ENCODE peak calls at places on chromosome 18, in four cellular contexts. I is fibroblast of pulmonary artery, D is hepatocyte, T is progenitor cell of endocrine pancreas. V is an unnamed sample.
A peak's percentile ranks its signal among the peaks of the same experiment; 100 is the strongest.

GRCh38 chr18:36405611-36406010 is 108.1 kb downstream of the FHOD3 start:
- DNase-seq in T (no peak), D (no peak), I (no peak), V (no peak)

GRCh38 chr18:59061914-59062642 is 77.6 kb upstream of the SEC11C start:
- DNase-seq in D (no peak), I (no peak), T (no peak), V (no peak)

GRCh38 chr18:2932247-2933181 is 80.4 kb downstream of the LPIN2 start:
- DNase-seq in T (no peak), I (peak; percentile 83), D (peak; percentile 81), V (peak; percentile 55)

GRCh38 chr18:26556573-26556972 is 8.2 kb upstream of the KCTD1 start:
- DNase-seq in T (no peak), I (no peak), D (no peak), V (no peak)

GRCh38 chr18:78914586-78914935 is 65.1 kb upstream of the SALL3 start:
- DNase-seq in D (no peak), I (no peak), T (no peak), V (no peak)

GRCh38 chr18:39661856-39662366 is 2096.3 kb upstream of the CELF4 start:
- DNase-seq in T (no peak), I (no peak), D (no peak), V (no peak)

GRCh38 chr18:79503406-79503805 is 107.7 kb downstream of the NFATC1 start:
- DNase-seq in T (no peak), I (no peak), D (no peak), V (no peak)

GRCh38 chr18:23710068-23710527 is 20.8 kb downstream of the LAMA3 start:
- DNase-seq in T (no peak), D (peak; percentile 43), I (peak; percentile 90), V (peak; percentile 21)

GRCh38 chr18:48172226-48173006 is 236.8 kb downstream of the ZBTB7C start:
- DNase-seq in I (no peak), T (no peak), D (no peak), V (no peak)

GRCh38 chr18:44246001-44246400 is 434.7 kb upstream of the SETBP1 start:
- DNase-seq in T (no peak), D (peak; percentile 13), I (peak; percentile 11), V (no peak)

GRCh38 chr18:49444599-49444998 is 15.8 kb downstream of the DYM start:
- DNase-seq in I (no peak), D (no peak), T (no peak), V (no peak)

GRCh38 chr18:37270046-37270665 is 295.4 kb downstream of the CELF4 start:
- DNase-seq in I (peak; percentile 69), T (peak; percentile 60), D (peak; percentile 84), V (peak; percentile 59)

GRCh38 chr18:34809697-34810096 is 99.6 kb downstream of the DTNA start:
- DNase-seq in T (no peak), I (peak; percentile 53), D (peak; percentile 30), V (peak; percentile 42)
- TF ChIP-seq CTCF in T (peak; percentile 35), I (peak; percentile 58), D (peak; percentile 30), V (peak; percentile 35)

GRCh38 chr18:10015941-10016819 is 102.4 kb downstream of the VAPA start:
- DNase-seq in D (peak; percentile 63), I (peak; percentile 94), T (no peak), V (peak; percentile 27)
- TF ChIP-seq CTCF in D (peak; percentile 55), I (peak; percentile 66), T (no peak), V (no peak)

DNA sequence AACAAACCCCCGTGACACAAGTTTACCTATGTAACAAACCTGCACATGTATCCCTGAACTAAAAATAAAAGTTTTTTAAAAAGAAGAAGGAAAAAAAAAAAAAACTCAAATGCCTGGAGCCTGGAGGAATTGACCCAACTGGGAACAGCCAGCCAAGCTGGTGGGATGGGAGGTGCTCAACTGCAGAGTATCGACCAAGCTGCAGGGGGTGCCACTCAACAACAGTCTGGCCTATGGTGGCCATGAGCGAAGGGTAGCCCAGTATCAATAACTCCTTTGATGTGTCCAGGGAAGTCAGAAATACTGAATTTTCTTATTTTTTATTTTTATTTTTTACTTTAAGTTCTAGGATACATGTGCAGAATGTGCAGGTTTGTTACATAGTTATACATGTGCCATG is 310.3 kb upstream of the DLGAP1 start:
- DNase-seq in I (no peak), T (no peak), D (no peak), V (no peak)
- TF ChIP-seq CTCF in I (no peak), T (no peak), D (no peak), V (no peak)

GRCh38 chr18:70453058-70453775 is 164.4 kb downstream of the SOCS6 start:
- DNase-seq in T (no peak), I (peak; percentile 69), D (no peak), V (no peak)

GRCh38 chr18:70448588-70448987 is 159.7 kb downstream of the SOCS6 start:
- DNase-seq in I (no peak), T (no peak), D (no peak), V (no peak)

GRCh38 chr18:70454705-70455322 is 166.0 kb downstream of the SOCS6 start:
- DNase-seq in T (peak; percentile 32), I (peak; percentile 82), D (peak; percentile 82), V (peak; percentile 62)

GRCh38 chr18:70452501-70452900 is 163.7 kb downstream of the SOCS6 start:
- DNase-seq in D (no peak), I (no peak), T (no peak), V (no peak)

GRCh38 chr18:70450658-70451253 is 161.9 kb downstream of the SOCS6 start:
- DNase-seq in T (no peak), D (no peak), I (peak; percentile 45), V (no peak)
- TF ChIP-seq CTCF in T (peak; percentile 66), D (peak; percentile 60), I (peak; percentile 58), V (peak; percentile 46)

GRCh38 chr18:11150271-11150615 is 874 bp upstream of the PIEZO2 start:
- DNase-seq in I (no peak), D (no peak), T (no peak), V (no peak)

GRCh38 chr18:11156977-11157376 is 7.6 kb upstream of the PIEZO2 start:
- DNase-seq in I (no peak), D (no peak), T (no peak), V (no peak)

GRCh38 chr18:11154983-11155759 is 5.8 kb upstream of the PIEZO2 start:
- DNase-seq in D (no peak), I (no peak), T (no peak), V (no peak)

GRCh38 chr18:11153096-11153495 is 3.7 kb upstream of the PIEZO2 start:
- DNase-seq in T (no peak), I (no peak), D (no peak), V (no peak)

DNA sequence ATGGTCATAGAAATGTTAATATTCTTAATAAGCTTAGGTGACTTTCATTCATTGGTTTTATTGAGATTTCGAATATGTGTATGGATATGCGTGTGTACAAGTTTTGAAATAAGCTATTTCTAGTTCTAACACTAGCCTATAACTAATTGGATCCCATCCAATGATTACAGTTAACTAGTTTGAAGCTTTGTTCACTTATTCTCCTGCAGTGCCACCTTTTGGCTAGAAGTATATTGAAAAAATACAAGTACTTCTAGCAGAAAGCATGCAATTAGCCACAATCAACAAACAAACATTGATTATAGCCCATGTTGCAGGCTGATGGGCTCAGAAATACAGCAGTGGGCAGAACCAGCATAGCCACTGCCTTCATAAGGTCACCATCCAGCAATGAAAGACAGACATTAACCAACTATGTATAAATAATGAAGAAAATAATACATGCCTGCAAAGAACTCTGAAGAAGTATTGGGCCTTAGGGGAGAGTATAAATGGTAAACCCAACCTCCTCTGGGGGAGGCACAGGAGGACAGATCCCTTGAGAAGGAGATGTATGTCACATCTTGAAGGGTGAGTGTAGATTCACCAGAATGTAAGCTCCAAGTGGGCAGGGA is 5.1 kb upstream of the PIEZO2 start:
- DNase-seq in D (peak; percentile 62), T (no peak), I (peak; percentile 81), V (peak; percentile 20)
- TF ChIP-seq CTCF in D (peak; percentile 71), T (peak; percentile 72), I (peak; percentile 61), V (no peak)

GRCh38 chr18:11861583-11862288 is 10.5 kb downstream of the CHMP1B start:
- DNase-seq in I (peak; percentile 40), D (no peak), T (no peak), V (no peak)

GRCh38 chr18:11859282-11859797 is 8.1 kb downstream of the CHMP1B start:
- DNase-seq in I (no peak), D (no peak), T (no peak), V (no peak)

GRCh38 chr18:11857177-11857887 is 6.1 kb downstream of the CHMP1B start:
- DNase-seq in I (peak; percentile 100), D (peak; percentile 92), T (no peak), V (peak; percentile 83)

GRCh38 chr18:11860594-11861450 is 9.6 kb downstream of the CHMP1B start:
- DNase-seq in D (no peak), I (no peak), T (no peak), V (no peak)

GRCh38 chr18:11859903-11860407 is 8.7 kb downstream of the CHMP1B start:
- DNase-seq in D (peak; percentile 63), T (no peak), I (peak; percentile 81), V (peak; percentile 73)
- TF ChIP-seq CTCF in D (peak; percentile 10), T (no peak), I (peak; percentile 40), V (no peak)